ENCODE peak calls at places on chromosomes 6 and 20, in five cellular contexts. Z, W, T, Y and H are unnamed samples.

GRCh38 chr6:168122521-168122920 is 43.5 kb upstream of the FRMD1 start:
- DNase-seq in Z (no peak), T (no peak), Y (no peak), W (peak; percentile 30), H (peak; percentile 47)

GRCh38 chr20:50116368-50116999 is 3.5 kb upstream of the UBE2V1 start:
- DNase-seq in T (no peak), Y (no peak), W (no peak), Z (no peak), H (no peak)

GRCh38 chr6:116762235-116762634 is 3.3 kb downstream of the FAM162B start:
- DNase-seq in W (no peak), Y (no peak), Z (no peak), T (no peak), H (no peak)

GRCh38 chr6:15608406-15608805 is 54.4 kb downstream of the DTNBP1 start:
- DNase-seq in W (no peak), Z (no peak), Y (no peak), T (no peak), H (no peak)

GRCh38 chr6:47438481-47439347 is 38.9 kb upstream of the CD2AP start:
- DNase-seq in W (no peak), Y (no peak), Z (no peak), T (no peak), H (no peak)

GRCh38 chr6:142331075-142331551 is 29.3 kb downstream of the ADGRG6 start:
- DNase-seq in Z (no peak), Y (no peak), W (no peak), T (peak; percentile 11), H (no peak)

GRCh38 chr6:13495818-13496217 is 8.4 kb upstream of the GFOD1 start:
- DNase-seq in T (no peak), Z (no peak), Y (no peak), W (no peak), H (no peak)

GRCh38 chr20:11453430-11453829 is 464.3 kb upstream of the BTBD3 start:
- DNase-seq in Y (no peak), W (no peak), T (no peak), Z (no peak), H (no peak)

GRCh38 chr20:11168026-11168425 is 494.2 kb upstream of the JAG1 start:
- DNase-seq in T (no peak), Z (no peak), W (no peak), Y (no peak), H (no peak)

GRCh38 chr20:6707231-6707870 is 60.1 kb upstream of the BMP2 start:
- DNase-seq in Y (no peak), W (no peak), T (no peak), Z (no peak), H (no peak)

GRCh38 chr6:112017169-112017568 is 36.7 kb upstream of the CCN6 start:
- DNase-seq in Y (no peak), T (no peak), W (no peak), Z (no peak), H (no peak)

GRCh38 chr6:54729716-54730115 is 116.9 kb upstream of the FAM83B start:
- DNase-seq in Z (no peak), Y (no peak), W (no peak), T (no peak), H (no peak)

GRCh38 chr20:32114305-32114960 is 4.9 kb downstream of the TM9SF4 start:
- DNase-seq in W (no peak), Z (no peak), Y (no peak), T (no peak), H (no peak)

GRCh38 chr6:110492584-110492983 is 16.2 kb upstream of the SLC22A16 start:
- DNase-seq in T (no peak), W (peak; percentile 20), Y (no peak), Z (no peak), H (no peak)

GRCh38 chr20:8766868-8767390 is 302.0 kb upstream of the PLCB4 start:
- DNase-seq in W (no peak), Z (no peak), Y (no peak), T (no peak), H (no peak)

GRCh38 chr20:36856691-36857635 is 19.0 kb upstream of the TLDC2 start:
- DNase-seq in W (no peak), T (peak; percentile 54), Y (no peak), Z (no peak), H (no peak)

GRCh38 chr6:28758046-28758817 is 165.6 kb downstream of the TRIM27 start:
- DNase-seq in W (peak; percentile 78), T (no peak), Z (no peak), Y (no peak), H (no peak)

GRCh38 chr20:4613718-4614620 is 107.7 kb upstream of the PRND start:
- DNase-seq in T (peak; percentile 67), Z (peak; percentile 74), W (no peak), Y (peak; percentile 44), H (no peak)

GRCh38 chr6:11054722-11055121 is 10.6 kb upstream of the ELOVL2 start:
- DNase-seq in Y (no peak), Z (no peak), T (no peak), W (no peak), H (no peak)

GRCh38 chr6:163491901-163492300 is 77.4 kb downstream of the QKI start:
- DNase-seq in Y (no peak), Z (no peak), W (no peak), T (no peak), H (no peak)

GRCh38 chr20:30611239-30611984 is 646.1 kb upstream of the DEFB115 start:
- DNase-seq in T (no peak), Y (no peak), Z (no peak), W (no peak), H (no peak)

GRCh38 chr6:167393731-167394130 is 68.8 kb downstream of the TTLL2 start:
- DNase-seq in T (no peak), W (no peak), Z (no peak), Y (no peak), H (no peak)

GRCh38 chr6:109453594-109454482 is 1.7 kb downstream of the MICAL1 start:
- DNase-seq in Z (no peak), W (no peak), T (no peak), Y (no peak), H (no peak)

GRCh38 chr20:48763183-48764030 is 64.4 kb downstream of the PREX1 start:
- DNase-seq in T (no peak), Y (no peak), W (no peak), Z (no peak), H (no peak)

GRCh38 chr20:56788041-56788670 is 159.1 kb downstream of the TFAP2C start:
- DNase-seq in Y (no peak), Z (no peak), W (no peak), T (no peak), H (no peak)

GRCh38 chr6:134689177-134689576 is 260.7 kb downstream of the ALDH8A1 start:
- DNase-seq in Y (peak; percentile 38), T (no peak), Z (peak; percentile 82), W (no peak), H (no peak)

GRCh38 chr6:133503330-133503729 is 262.2 kb downstream of the EYA4 start:
- DNase-seq in T (no peak), W (no peak), Z (no peak), Y (no peak), H (no peak)

GRCh38 chr20:37200926-37201826 is 21.8 kb upstream of the MROH8 start:
- DNase-seq in W (no peak), Y (no peak), Z (no peak), T (no peak), H (no peak)

GRCh38 chr20:34946661-34947060 is 8.9 kb downstream of the GSS start:
- DNase-seq in T (no peak), Z (no peak), W (no peak), Y (no peak), H (no peak)

GRCh38 chr6:111841822-111842221 is 31.4 kb downstream of the FYN start:
- DNase-seq in Z (no peak), Y (no peak), W (no peak), T (peak; percentile 67), H (no peak)

GRCh38 chr20:33945391-33946079 is 48.2 kb upstream of the RALY start:
- DNase-seq in Y (no peak), Z (peak; percentile 69), W (no peak), T (no peak), H (no peak)

GRCh38 chr20:24135786-24136185 is 147.2 kb upstream of the GGTLC1 start:
- DNase-seq in Y (no peak), T (no peak), Z (no peak), W (no peak), H (no peak)

GRCh38 chr6:167116109-167116837 is 6.6 kb upstream of the CCR6 start:
- DNase-seq in Z (no peak), W (no peak), Y (peak; percentile 36), T (no peak), H (no peak)

GRCh38 chr6:170175644-170176620 is 114.9 kb downstream of the DLL1 start:
- DNase-seq in W (peak; percentile 39), T (no peak), Z (no peak), Y (no peak), H (peak; percentile 77)

GRCh38 chr6:21033575-21034026 is 499.3 kb downstream of the CDKAL1 start:
- DNase-seq in Z (no peak), W (no peak), Y (no peak), T (no peak), H (no peak)